ENCODE peak calls at places on chromosomes 3 and 15, in four cellular contexts. Z is mucosa of descending colon, K is right lobe of liver, B is fibroblast of lung. T is an unnamed sample. For H3K4me1, the result is how much of the 10 kb centered on the place peaks cover.

GRCh38 chr15:94253742-94254141 is 22.4 kb downstream of the MCTP2 start:
- DNase-seq in Z (no peak), K (no peak), B (no peak), T (no peak)

GRCh38 chr15:99095626-99096025 is 9.3 kb upstream of the SYNM start:
- DNase-seq in Z (no peak), K (no peak), B (no peak), T (no peak)

GRCh38 chr15:70271422-70272088 is 173.8 kb upstream of the TLE3 start:
- DNase-seq in Z (peak), K (no peak), B (peak), T (no peak)

GRCh38 chr15:40097968-40098476 is 10.7 kb downstream of the BMF start:
- DNase-seq in Z (peak), K (peak), B (peak), T (peak)

GRCh38 chr3:30970183-30970582 is 75.7 kb upstream of the GADL1 start:
- DNase-seq in Z (no peak), K (no peak), B (no peak), T (no peak)

GRCh38 chr3:167814441-167814951 is 79.0 kb downstream of the SERPINI1 start:
- DNase-seq in Z (no peak), K (no peak), B (peak), T (peak)

GRCh38 chr15:88563638-88564037 is 17.2 kb upstream of the DET1 start:
- DNase-seq in Z (no peak), K (no peak), B (no peak), T (no peak)

GRCh38 chr3:129001101-129001816 is at the start of gene EFCC1:
- DNase-seq in Z (peak), K (no peak), B (no peak), T (no peak)

GRCh38 chr15:67125589-67126502 is 60.4 kb downstream of the SMAD3 start:
- DNase-seq in Z (no peak), K (no peak), B (peak), T (peak)

GRCh38 chr3:19471147-19471546 is 322.8 kb downstream of the KCNH8 start:
- DNase-seq in Z (no peak), K (no peak), B (no peak), T (no peak)

GRCh38 chr15:48233246-48233645 is 27.1 kb downstream of the SLC12A1 start:
- DNase-seq in Z (no peak), K (no peak), B (no peak), T (no peak)

GRCh38 chr3:22951910-22952309 is 251.2 kb upstream of the UBE2E2 start:
- DNase-seq in Z (no peak), K (no peak), B (no peak), T (no peak)

GRCh38 chr3:186477876-186478275 is 66.3 kb downstream of the CRYGS start:
- DNase-seq in Z (no peak), K (no peak), B (no peak), T (no peak)

GRCh38 chr3:159795776-159796175 is 192.9 kb upstream of the IL12A start:
- DNase-seq in Z (no peak), K (no peak), B (no peak), T (no peak)
- H3K4me1 ChIP-seq in Z (under half), K (under half), B (under half), T (half or more)

DNA sequence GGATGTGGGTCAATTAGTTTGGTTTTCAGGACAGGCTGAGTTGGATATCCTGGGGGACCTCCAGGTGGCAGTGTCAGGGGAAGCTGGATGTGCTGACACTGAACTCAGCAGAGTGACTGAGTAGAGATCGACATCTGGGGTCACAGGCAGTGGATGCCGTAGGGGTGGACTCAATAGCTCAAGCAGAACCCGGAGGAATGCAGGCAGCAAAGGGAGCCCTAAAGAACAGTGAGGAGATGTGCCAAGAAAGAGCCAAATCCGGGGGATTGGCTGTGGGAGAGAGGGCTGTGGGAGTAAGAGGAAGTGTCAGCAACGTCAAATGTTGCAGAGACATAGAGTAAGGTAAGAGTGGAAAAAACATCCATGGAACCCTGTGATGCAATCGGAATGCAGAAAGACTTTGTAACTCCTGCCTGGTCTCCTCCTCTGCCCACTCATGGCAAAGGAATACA is 11.6 kb downstream of the CCR5AS start:
- DNase-seq in Z (no peak), K (no peak), B (no peak), T (no peak)
- TF ChIP-seq CTCF in Z (no peak), K (no peak), B (no peak), T (no peak)

DNA sequence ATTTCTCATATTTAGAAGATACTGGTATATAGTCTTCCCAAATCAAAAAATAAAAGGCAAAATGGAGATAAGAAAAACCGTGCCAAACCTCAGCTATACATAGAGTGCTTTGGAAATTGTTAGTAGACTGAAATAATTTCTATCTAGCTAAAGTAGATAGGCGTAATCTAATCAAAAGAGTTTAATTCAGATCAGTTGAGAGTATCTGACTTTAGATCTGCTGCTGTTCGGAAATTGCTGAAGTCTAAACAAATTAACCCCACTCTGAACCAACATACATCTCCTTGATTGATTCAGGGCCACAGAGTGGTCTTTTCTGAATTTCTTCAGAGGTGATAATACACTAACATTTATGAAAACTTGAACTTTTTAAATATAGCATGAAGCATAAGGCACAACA is 40.1 kb downstream of the MAP3K13 start:
- DNase-seq in Z (no peak), K (no peak), B (no peak), T (no peak)
- H3K4me3 ChIP-seq in Z (no peak), K (no peak), B (no peak), T (no peak)

DNA sequence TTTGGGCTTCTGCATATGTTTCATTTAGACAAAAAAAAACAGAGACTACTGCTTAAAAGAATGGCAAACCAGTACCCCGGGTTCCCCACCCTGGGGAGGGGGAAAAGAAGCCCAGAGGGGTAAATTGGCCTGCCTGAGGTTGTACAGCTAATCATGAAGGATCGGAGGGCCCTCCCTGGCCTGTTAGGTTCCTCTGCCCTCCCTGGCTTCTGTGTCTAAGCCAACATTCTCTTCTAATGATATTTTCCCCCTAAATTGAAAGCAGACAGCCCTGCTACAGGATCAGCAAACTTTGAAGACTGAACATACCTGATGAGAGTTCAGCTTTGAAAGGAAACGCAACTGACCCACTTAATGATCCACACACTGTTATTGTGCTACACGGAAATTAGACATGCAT is 2.5 kb downstream of the ARHGAP31 start:
- DNase-seq in Z (no peak), K (no peak), B (no peak), T (no peak)
- H3K4me1 ChIP-seq in Z (under half), K (under half), B (under half), T (half or more)

GRCh38 chr15:77901921-77902750 is 175.4 kb downstream of the TBC1D2B start:
- DNase-seq in Z (peak), K (peak), B (no peak), T (no peak)
- TF ChIP-seq CTCF in Z (no peak), K (no peak), B (peak), T (no peak)

DNA sequence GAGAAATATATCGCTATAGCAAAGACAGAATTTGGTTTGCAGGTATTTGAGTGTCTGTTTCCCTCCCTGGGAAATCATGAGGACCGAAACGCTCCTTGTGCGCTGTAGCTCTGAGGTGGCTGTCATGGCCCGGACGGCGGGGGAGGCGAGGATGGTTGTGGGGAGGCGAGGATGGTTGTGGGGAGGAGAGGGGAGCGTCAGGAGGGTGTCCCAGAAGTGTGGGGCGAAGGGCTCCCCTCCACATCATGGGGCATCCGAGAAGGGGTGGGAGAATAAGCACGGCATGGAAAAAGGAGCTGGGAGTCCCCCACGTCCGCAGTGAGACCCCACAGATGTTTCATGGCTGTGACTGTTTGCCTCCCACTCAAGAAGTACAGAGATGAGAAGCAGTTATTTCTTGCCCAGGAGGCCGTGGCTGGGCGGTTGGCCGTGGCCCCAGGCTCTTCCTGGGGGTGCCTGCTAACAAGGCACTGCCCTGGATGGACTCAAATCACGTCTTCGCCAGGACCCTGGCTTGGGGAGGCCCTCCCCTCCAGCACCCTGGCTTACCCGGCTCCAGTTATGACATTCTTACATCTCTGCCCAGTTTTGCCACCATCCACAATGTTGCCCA is 947 bp upstream of the ATP10A start:
- DNase-seq in Z (no peak), K (no peak), B (no peak), T (no peak)
- H3K4me3 ChIP-seq in Z (no peak), K (no peak), B (peak), T (peak)

T was measured in stomach.